ENCODE peak calls at places on chromosomes 7 and 10, in seven cellular contexts. F is H9, T is dorsolateral prefrontal cortex, G is A549, A is Calu3, O is pancreas, B is breast epithelium. I is an unnamed sample.
A peak's percentile ranks its signal among the peaks of the same experiment; 100 is the strongest.

GRCh38 chr10:87767253-87767652 is 50.8 kb downstream of the ATAD1 start:
- DNase-seq in F (no peak), T (no peak), G (no peak), A (no peak), O (no peak), B (no peak), I (peak; percentile 9)

GRCh38 chr7:101121996-101122932 is 4.6 kb upstream of the SERPINE1 start:
- DNase-seq in F (peak; percentile 76), T (no peak), G (peak; percentile 95), A (peak; percentile 31), O (peak; percentile 24), B (no peak), I (peak; percentile 41)

GRCh38 chr7:43938892-43939482 is 12.8 kb downstream of the UBE2D4 start:
- DNase-seq in F (no peak), T (no peak), G (no peak), A (no peak), O (peak; percentile 93), B (no peak), I (no peak)

GRCh38 chr7:22723642-22724041 is 3.4 kb upstream of the IL6 start:
- DNase-seq in F (no peak), T (no peak), G (no peak), A (no peak), O (no peak), B (no peak), I (no peak)

GRCh38 chr10:78688945-78689935 is 379.5 kb upstream of the ZMIZ1 start:
- DNase-seq in F (no peak), T (peak; percentile 69), G (no peak), A (no peak), O (peak; percentile 12), B (no peak), I (no peak)

GRCh38 chr10:87547734-87548311 is 43.1 kb downstream of the MINPP1 start:
- DNase-seq in F (no peak), T (no peak), G (no peak), A (no peak), O (no peak), B (no peak), I (no peak)

GRCh38 chr7:70596575-70596891 is 535.4 kb upstream of the GALNT17 start:
- DNase-seq in F (no peak), T (no peak), G (no peak), A (no peak), O (no peak), B (no peak), I (no peak)

GRCh38 chr7:150739045-150739432 is 1.8 kb downstream of the GIMAP5 start:
- DNase-seq in F (no peak), T (no peak), G (no peak), A (no peak), O (no peak), B (no peak), I (no peak)

GRCh38 chr10:128526793-128527375 is 400.7 kb upstream of the MKI67 start:
- DNase-seq in F (peak; percentile 33), T (peak; percentile 73), G (no peak), A (no peak), O (no peak), B (no peak), I (no peak)

GRCh38 chr10:43237631-43238446 is 29.0 kb downstream of the RASGEF1A start:
- DNase-seq in F (peak; percentile 23), T (peak; percentile 37), G (no peak), A (no peak), O (no peak), B (peak; percentile 31), I (no peak)

GRCh38 chr10:11108356-11108755 is 90.7 kb downstream of the CELF2 start:
- DNase-seq in F (no peak), T (no peak), G (no peak), A (no peak), O (no peak), B (no peak), I (no peak)

GRCh38 chr10:11107953-11108352 is 90.3 kb downstream of the CELF2 start:
- DNase-seq in F (no peak), T (no peak), G (no peak), A (no peak), O (no peak), B (no peak), I (no peak)

GRCh38 chr10:11106621-11107374 is 89.1 kb downstream of the CELF2 start:
- DNase-seq in F (no peak), T (no peak), G (no peak), A (no peak), O (no peak), B (no peak), I (no peak)

GRCh38 chr10:11105676-11106004 is 88.0 kb downstream of the CELF2 start:
- DNase-seq in F (no peak), T (no peak), G (no peak), A (no peak), O (no peak), B (no peak), I (no peak)

GRCh38 chr10:11104772-11105675 is 87.4 kb downstream of the CELF2 start:
- DNase-seq in F (no peak), T (no peak), G (no peak), A (no peak), O (no peak), B (no peak), I (no peak)
- TF ChIP-seq CTCF in F (peak; percentile 26), T (no peak), G (no peak), A (no peak), O (no peak), B (no peak), I (no peak)

GRCh38 chr7:45902820-45903219 is 14.5 kb downstream of the IGFBP1 start:
- DNase-seq in F (no peak), T (no peak), G (no peak), A (no peak), O (no peak), B (no peak), I (no peak)
- TF ChIP-seq CTCF in F (peak; percentile 44), T (no peak), G (no peak), A (peak; percentile 16), O (no peak), B (no peak), I (no peak)

GRCh38 chr10:18104223-18104872 is 35.9 kb upstream of the CACNB2 start:
- DNase-seq in F (peak; percentile 36), T (no peak), G (peak; percentile 52), A (peak; percentile 48), O (peak; percentile 18), B (no peak), I (peak; percentile 54)
- TF ChIP-seq CTCF in F (peak; percentile 84), T (peak; percentile 74), G (peak; percentile 81), A (peak; percentile 51), O (peak; percentile 56), B (peak; percentile 42), I (peak; percentile 82)

DNA sequence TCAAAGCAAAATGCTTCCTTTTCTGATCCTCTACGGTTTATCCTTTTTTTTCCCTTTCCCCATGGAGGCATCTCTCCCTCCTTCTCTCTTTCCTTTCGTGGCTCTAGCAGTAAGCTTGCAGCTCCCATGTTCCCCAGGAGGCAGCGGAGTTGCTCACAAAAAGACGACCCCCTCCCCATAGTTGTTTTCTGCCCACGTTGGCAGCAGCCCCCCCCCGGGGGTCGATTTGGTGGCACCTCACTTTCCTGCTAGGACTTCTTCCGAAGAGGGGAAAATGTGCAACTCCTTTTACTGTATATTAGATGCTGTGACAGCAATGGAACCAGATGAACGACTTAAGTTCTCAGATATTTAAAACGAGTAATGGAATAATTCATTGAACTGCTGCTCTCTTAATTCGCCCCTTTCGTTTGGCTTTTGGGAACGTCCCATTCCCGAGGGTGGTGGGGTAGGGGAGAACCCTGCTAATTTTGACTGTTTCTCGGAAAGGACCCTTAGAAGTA is 832 bp downstream of the CAPZA2 start:
- DNase-seq in F (no peak), T (no peak), G (peak; percentile 31), A (peak; percentile 9), O (no peak), B (no peak), I (peak; percentile 19)
- TF ChIP-seq CTCF in F (no peak), T (no peak), G (no peak), A (no peak), O (no peak), B (no peak), I (no peak)

GRCh38 chr7:36188266-36188665 is 35.2 kb downstream of the EEPD1 start:
- DNase-seq in F (no peak), T (peak; percentile 68), G (no peak), A (no peak), O (no peak), B (no peak), I (no peak)

GRCh38 chr7:36186359-36186758 is 33.3 kb downstream of the EEPD1 start:
- DNase-seq in F (no peak), T (no peak), G (no peak), A (no peak), O (no peak), B (no peak), I (no peak)

GRCh38 chr7:36185092-36185491 is 32.0 kb downstream of the EEPD1 start:
- DNase-seq in F (no peak), T (no peak), G (no peak), A (no peak), O (no peak), B (no peak), I (no peak)

GRCh38 chr7:36186841-36187240 is 33.8 kb downstream of the EEPD1 start:
- DNase-seq in F (no peak), T (no peak), G (no peak), A (no peak), O (no peak), B (no peak), I (no peak)

GRCh38 chr7:36185732-36186131 is 32.7 kb downstream of the EEPD1 start:
- DNase-seq in F (no peak), T (no peak), G (no peak), A (no peak), O (no peak), B (no peak), I (no peak)
- TF ChIP-seq CTCF in F (no peak), T (no peak), G (no peak), A (no peak), O (no peak), B (no peak), I (no peak)

DNA sequence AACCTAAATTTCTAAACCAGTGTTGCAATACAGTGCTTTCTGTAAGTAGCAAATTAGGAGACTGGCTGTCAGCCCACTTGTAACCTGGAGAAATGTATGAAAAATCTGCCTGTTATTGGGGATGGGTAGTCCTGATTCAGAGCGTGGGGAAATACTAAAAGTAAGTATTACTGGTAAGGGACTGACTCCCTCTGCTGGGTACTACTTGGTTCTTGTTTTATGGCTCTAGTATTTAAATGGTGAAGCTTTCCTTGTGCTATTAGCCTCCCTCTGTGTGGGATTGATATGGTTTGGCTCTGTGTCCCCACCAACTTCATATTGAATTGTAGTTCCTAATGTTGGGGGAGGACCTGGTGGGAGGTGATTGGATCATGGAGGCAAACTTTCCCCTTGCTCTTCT is 886.1 kb downstream of the SORCS1 start:
- DNase-seq in F (no peak), T (no peak), G (no peak), A (no peak), O (no peak), B (no peak), I (no peak)
- TF ChIP-seq CTCF in F (peak; percentile 42), T (no peak), G (no peak), A (no peak), O (no peak), B (no peak), I (no peak)

GRCh38 chr7:49643750-49644149 is 129.7 kb upstream of the VWC2 start:
- DNase-seq in F (no peak), T (no peak), G (no peak), A (no peak), O (no peak), B (no peak), I (no peak)
- TF ChIP-seq CTCF in F (no peak), T (no peak), G (no peak), A (no peak), O (no peak), B (no peak), I (no peak)